ENCODE peak calls at places on chromosomes 6 and 20, in nine cellular contexts. H, V, L, W, O, G, X, J and Z are unnamed samples.

GRCh38 chr6:40520683-40521082 is 66.5 kb downstream of the LRFN2 start:
- DNase-seq in H (no peak), V (no peak), L (no peak), W (no peak), O (no peak), G (no peak), X (no peak), J (no peak), Z (no peak)

GRCh38 chr20:33522256-33522820 is 32.4 kb downstream of the CBFA2T2 start:
- DNase-seq in H (no peak), V (no peak), L (no peak), W (no peak), O (no peak), G (no peak), X (no peak), J (peak; percentile 2), Z (no peak)

GRCh38 chr20:46308258-46309157 is at the start of gene CDH22:
- DNase-seq in H (no peak), V (peak; percentile 95), L (peak; percentile 74), W (peak; percentile 20), O (peak; percentile 48), G (peak; percentile 65), X (no peak), J (peak; percentile 18), Z (peak; percentile 19)

GRCh38 chr20:64077876-64078551 is 1.3 kb downstream of the RGS19 start:
- DNase-seq in H (no peak), V (no peak), L (no peak), W (no peak), O (no peak), G (no peak), X (no peak), J (no peak), Z (no peak)

GRCh38 chr6:25002326-25003066 is 66.7 kb upstream of the RIPOR2 start:
- DNase-seq in H (no peak), V (no peak), L (no peak), W (no peak), O (no peak), G (no peak), X (no peak), J (no peak), Z (no peak)

GRCh38 chr6:125124250-125124777 is 29.3 kb upstream of the TPD52L1 start:
- DNase-seq in H (peak; percentile 84), V (no peak), L (peak; percentile 23), W (no peak), O (peak; percentile 17), G (peak; percentile 24), X (peak; percentile 85), J (peak; percentile 41), Z (no peak)

GRCh38 chr20:1507276-1507675 is 16.1 kb upstream of the SIRPB2 start:
- DNase-seq in H (no peak), V (no peak), L (no peak), W (no peak), O (no peak), G (no peak), X (no peak), J (no peak), Z (no peak)

GRCh38 chr20:10433623-10434466 is at the start of gene MKKS:
- DNase-seq in H (peak; percentile 89), V (peak; percentile 97), L (peak; percentile 96), W (peak; percentile 91), O (peak; percentile 89), G (peak; percentile 98), X (no peak), J (peak; percentile 89), Z (peak; percentile 94)

GRCh38 chr6:8658391-8658790 is 223.0 kb upstream of the SLC35B3 start:
- DNase-seq in H (no peak), V (no peak), L (no peak), W (no peak), O (no peak), G (no peak), X (no peak), J (no peak), Z (no peak)

GRCh38 chr20:23126281-23127061 is 40.3 kb upstream of the CD93 start:
- DNase-seq in H (no peak), V (no peak), L (no peak), W (no peak), O (no peak), G (no peak), X (no peak), J (no peak), Z (no peak)

GRCh38 chr6:27865952-27866369 is 46.2 kb downstream of the OR2B2 start:
- DNase-seq in H (no peak), V (no peak), L (peak; percentile 16), W (no peak), O (no peak), G (peak; percentile 49), X (no peak), J (no peak), Z (no peak)

GRCh38 chr6:107665386-107665785 is 158.7 kb downstream of the SCML4 start:
- DNase-seq in H (no peak), V (no peak), L (no peak), W (peak; percentile 74), O (no peak), G (peak; percentile 69), X (no peak), J (peak; percentile 70), Z (peak; percentile 60)

GRCh38 chr6:129502261-129502660 is 207.7 kb downstream of the ARHGAP18 start:
- DNase-seq in H (no peak), V (no peak), L (no peak), W (peak; percentile 23), O (no peak), G (no peak), X (no peak), J (peak; percentile 56), Z (peak; percentile 59)

GRCh38 chr20:2741463-2741862 is 48.9 kb downstream of the EBF4 start:
- DNase-seq in H (no peak), V (no peak), L (no peak), W (no peak), O (no peak), G (no peak), X (no peak), J (no peak), Z (no peak)
- H3K4me2 ChIP-seq in H (no peak overlapping the region), V (no peak overlapping the region), L (no peak overlapping the region), W (no peak overlapping the region), O (no peak overlapping the region), G (no peak overlapping the region), X (no peak overlapping the region), J (no peak overlapping the region), Z (no peak overlapping the region)

DNA sequence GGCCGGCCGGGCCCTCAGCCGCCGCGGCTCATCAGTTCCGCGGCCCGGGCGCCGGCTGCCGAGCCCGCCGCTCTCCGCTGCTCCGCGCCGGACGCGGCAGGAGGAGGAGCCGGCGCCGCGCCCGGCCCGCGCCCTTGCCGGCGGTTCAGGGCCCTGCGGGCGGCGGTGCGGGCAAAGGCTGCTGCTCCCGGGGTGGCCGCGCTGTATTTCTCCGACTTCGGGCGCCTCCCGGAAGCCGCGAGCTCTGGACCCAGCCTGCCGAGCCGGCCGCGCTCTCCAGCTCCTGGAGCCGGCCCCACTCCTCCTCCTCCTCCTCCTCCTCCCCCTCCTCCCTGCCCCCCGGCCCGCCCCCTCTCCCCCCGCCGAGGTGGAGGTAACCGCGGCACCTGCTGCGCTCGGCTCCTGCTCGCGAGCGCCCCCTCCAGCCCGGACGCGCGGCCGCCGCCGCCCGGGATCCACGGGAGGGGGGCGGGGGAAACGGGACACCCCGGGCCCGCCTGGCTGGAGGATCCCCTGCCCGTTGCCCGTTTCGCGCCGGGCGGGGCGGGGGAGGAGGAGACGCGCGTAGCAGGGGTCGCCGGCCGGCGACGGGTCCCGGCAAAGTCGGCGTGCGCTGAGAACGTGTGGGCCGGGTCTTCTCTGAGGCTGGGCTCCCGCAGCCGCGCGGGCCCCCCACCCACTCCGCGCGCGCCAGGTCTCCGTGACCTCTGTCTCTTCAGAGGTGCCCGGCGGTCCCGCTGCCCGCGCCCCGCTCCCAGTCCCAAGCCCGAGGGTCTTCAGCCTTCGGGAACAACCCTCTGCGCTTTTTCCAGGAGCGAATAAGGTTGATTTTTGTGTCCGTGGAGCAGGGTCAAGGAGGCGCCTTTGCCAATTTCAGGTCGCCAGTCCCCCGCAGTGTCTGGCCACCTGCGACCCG is at the start of gene SLC22A23:
- DNase-seq in H (peak; percentile 83), V (peak; percentile 99), L (peak; percentile 87), W (no peak), O (peak; percentile 56), G (peak; percentile 66), X (no peak), J (no peak), Z (no peak)
- H2AFZ ChIP-seq in H (peak within 1 kb of the TSS; percentile 91), V (peak within 1 kb of the TSS; percentile 81), L (peak within 1 kb of the TSS; percentile 95), W (peak within 1 kb of the TSS; percentile 81), O (no peak within 1 kb of the TSS), G (peak within 1 kb of the TSS; percentile 92), X (peak within 1 kb of the TSS; percentile 81), J (peak within 1 kb of the TSS; percentile 74), Z (peak within 1 kb of the TSS; percentile 23)

GRCh38 chr6:31639043-31639442 is 13.4 kb downstream of the BAG6 start:
- DNase-seq in H (no peak), V (peak; percentile 87), L (no peak), W (no peak), O (no peak), G (no peak), X (no peak), J (no peak), Z (no peak)
- H3K36me3 ChIP-seq in H (peaks cover 15% of the 10 kb centered on the region), V (peaks cover 90% of the 10 kb centered on the region), L (no peaks in the 10 kb centered on the region), W (peaks cover 81% of the 10 kb centered on the region), O (peaks cover 64% of the 10 kb centered on the region), G (peaks cover 60% of the 10 kb centered on the region), X (peaks cover 57% of the 10 kb centered on the region), J (peaks cover 60% of the 10 kb centered on the region), Z (peaks cover 44% of the 10 kb centered on the region)

GRCh38 chr20:58989196-58989595 is 8.1 kb downstream of the NELFCD start:
- DNase-seq in H (no peak), V (no peak), L (no peak), W (no peak), O (no peak), G (no peak), X (no peak), J (no peak), Z (no peak)

GRCh38 chr20:58988565-58988882 is 7.5 kb downstream of the NELFCD start:
- DNase-seq in H (no peak), V (no peak), L (no peak), W (no peak), O (no peak), G (no peak), X (no peak), J (no peak), Z (no peak)

GRCh38 chr20:58986968-58987517 is 6.0 kb downstream of the NELFCD start:
- DNase-seq in H (no peak), V (no peak), L (no peak), W (no peak), O (no peak), G (no peak), X (no peak), J (no peak), Z (no peak)

GRCh38 chr20:58986286-58986967 is 5.4 kb downstream of the NELFCD start:
- DNase-seq in H (no peak), V (no peak), L (no peak), W (no peak), O (no peak), G (no peak), X (no peak), J (no peak), Z (no peak)

DNA sequence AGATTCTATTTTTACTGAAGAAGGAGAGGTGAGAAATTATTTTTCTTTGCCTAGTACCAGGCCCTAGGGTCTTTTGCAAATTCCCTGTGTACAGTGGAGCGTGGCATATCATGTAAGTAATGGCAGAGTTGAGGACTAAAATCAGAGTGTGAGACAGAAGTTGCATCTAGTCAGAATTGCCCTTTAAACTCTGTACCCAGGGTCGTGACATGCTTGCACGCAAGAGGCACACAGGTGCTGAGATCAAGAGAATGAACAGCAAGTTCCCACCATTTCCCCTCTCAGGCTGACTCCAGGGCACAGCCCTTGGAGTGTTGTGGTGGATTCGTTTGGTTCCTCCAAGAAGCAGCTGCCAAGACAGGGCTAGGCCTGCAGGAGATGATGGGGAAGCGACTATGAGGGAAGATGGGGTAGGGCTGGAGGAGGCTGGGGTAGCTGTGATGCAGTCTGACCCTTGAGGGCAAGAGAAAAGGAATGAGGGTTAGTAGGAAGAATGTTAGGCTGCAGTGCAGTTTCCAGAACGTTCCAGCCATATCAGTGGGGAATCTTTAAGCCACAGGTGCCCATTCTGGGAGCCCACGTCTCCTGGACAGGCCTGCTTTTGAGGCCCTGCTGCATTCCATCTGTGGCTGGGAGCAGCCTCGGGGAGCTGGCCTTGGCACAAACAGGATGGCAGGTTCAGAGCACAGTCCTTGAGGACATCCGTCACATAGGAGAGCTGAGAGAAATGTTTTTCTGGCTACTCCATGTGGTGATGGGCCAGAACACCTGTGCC is 6.9 kb downstream of the NELFCD start:
- DNase-seq in H (no peak), V (no peak), L (no peak), W (no peak), O (no peak), G (no peak), X (no peak), J (no peak), Z (no peak)
- H3K4me2 ChIP-seq in H (no peak overlapping the region), V (no peak overlapping the region), L (no peak overlapping the region), W (no peak overlapping the region), O (no peak overlapping the region), G (no peak overlapping the region), X (no peak overlapping the region), J (no peak overlapping the region), Z (no peak overlapping the region)